ENCODE peak calls at places on chromosomes 16 and 17, in four cellular contexts. One of them, this sample, is unnamed.

GRCh38 chr17:30969989-30970680 is 704 bp upstream of the RNF135 start:
- DNase-seq in AG08396: peak; percentile 41
- DNase-seq in heart left ventricle: no peak
- DNase-seq in midbrain: no peak
- DNase-seq in this sample: peak; percentile 12

GRCh38 chr16:24685539-24686432 is 43.7 kb upstream of the TNRC6A start:
- DNase-seq in AG08396: peak; percentile 75
- DNase-seq in heart left ventricle: peak; percentile 56
- DNase-seq in midbrain: peak; percentile 72
- DNase-seq in this sample: peak; percentile 80

GRCh38 chr16:24986512-24987303 is 28.5 kb downstream of the ARHGAP17 start:
- DNase-seq in AG08396: peak; percentile 38
- DNase-seq in heart left ventricle: peak; percentile 61
- DNase-seq in midbrain: no peak
- DNase-seq in this sample: peak; percentile 56

GRCh38 chr16:29825145-29826044 is 5.1 kb downstream of the MVP start:
- DNase-seq in AG08396: peak; percentile 75
- DNase-seq in heart left ventricle: peak; percentile 67
- DNase-seq in midbrain: no peak
- DNase-seq in this sample: peak; percentile 61

GRCh38 chr17:73800893-73801292 is 156.6 kb upstream of the SDK2 start:
- DNase-seq in AG08396: no peak
- DNase-seq in heart left ventricle: no peak
- DNase-seq in midbrain: no peak
- DNase-seq in this sample: no peak

GRCh38 chr17:47315451-47316266 is 8.1 kb upstream of the EFCAB13 start:
- DNase-seq in AG08396: peak; percentile 63
- DNase-seq in heart left ventricle: peak; percentile 37
- DNase-seq in midbrain: peak; percentile 59
- DNase-seq in this sample: peak; percentile 65

GRCh38 chr17:78316867-78317816 is 42.7 kb downstream of the SOCS3 start:
- DNase-seq in AG08396: no peak
- DNase-seq in heart left ventricle: no peak
- DNase-seq in midbrain: no peak
- DNase-seq in this sample: peak; percentile 92

GRCh38 chr16:11967195-11967911 is 2.3 kb downstream of the TNFRSF17 start:
- DNase-seq in AG08396: no peak
- DNase-seq in heart left ventricle: no peak
- DNase-seq in midbrain: no peak
- DNase-seq in this sample: no peak

GRCh38 chr17:59972778-59973177 is 8.2 kb upstream of the RNFT1 start:
- DNase-seq in AG08396: no peak
- DNase-seq in heart left ventricle: no peak
- DNase-seq in midbrain: no peak
- DNase-seq in this sample: no peak

GRCh38 chr16:81446318-81447275 is 2.0 kb downstream of the CMIP start:
- DNase-seq in AG08396: peak; percentile 75
- DNase-seq in heart left ventricle: no peak
- DNase-seq in midbrain: peak; percentile 34
- DNase-seq in this sample: peak; percentile 27

GRCh38 chr17:2028737-2029136 is 1.2 kb upstream of the DPH1 start:
- DNase-seq in AG08396: no peak
- DNase-seq in heart left ventricle: no peak
- DNase-seq in midbrain: no peak
- DNase-seq in this sample: no peak

GRCh38 chr17:72560303-72561247 is 439.8 kb downstream of the SOX9 start:
- DNase-seq in AG08396: peak; percentile 83
- DNase-seq in heart left ventricle: no peak
- DNase-seq in midbrain: peak; percentile 55
- DNase-seq in this sample: peak; percentile 43

GRCh38 chr16:81442909-81443687 is 1.5 kb upstream of the CMIP start:
- DNase-seq in AG08396: no peak
- DNase-seq in heart left ventricle: no peak
- DNase-seq in midbrain: no peak
- DNase-seq in this sample: no peak

GRCh38 chr17:81514735-81515529 is 2.3 kb upstream of the ACTG1 start:
- DNase-seq in AG08396: peak; percentile 90
- DNase-seq in heart left ventricle: peak; percentile 88
- DNase-seq in midbrain: peak; percentile 30
- DNase-seq in this sample: no peak

GRCh38 chr16:4339909-4340308 is 11.2 kb downstream of the PAM16 start:
- DNase-seq in AG08396: no peak
- DNase-seq in heart left ventricle: no peak
- DNase-seq in midbrain: no peak
- DNase-seq in this sample: no peak

GRCh38 chr16:30110661-30111060 is 2.7 kb downstream of the GDPD3 start:
- DNase-seq in AG08396: no peak
- DNase-seq in heart left ventricle: no peak
- DNase-seq in midbrain: no peak
- DNase-seq in this sample: no peak

GRCh38 chr17:12998461-12998860 is 19.4 kb downstream of the ELAC2 start:
- DNase-seq in AG08396: no peak
- DNase-seq in heart left ventricle: no peak
- DNase-seq in midbrain: no peak
- DNase-seq in this sample: no peak

GRCh38 chr17:9331512-9332163 is 244.0 kb downstream of the STX8 start:
- DNase-seq in AG08396: no peak
- DNase-seq in heart left ventricle: no peak
- DNase-seq in midbrain: peak; percentile 59
- DNase-seq in this sample: no peak

GRCh38 chr16:24423332-24423731 is 116.0 kb upstream of the RBBP6 start:
- DNase-seq in AG08396: no peak
- DNase-seq in heart left ventricle: no peak
- DNase-seq in midbrain: no peak
- DNase-seq in this sample: no peak

GRCh38 chr17:42288078-42288984 is at the start of gene STAT5A:
- DNase-seq in AG08396: peak; percentile 91
- DNase-seq in heart left ventricle: peak; percentile 92
- DNase-seq in midbrain: peak; percentile 73
- DNase-seq in this sample: peak; percentile 58

GRCh38 chr17:37429442-37429841 is 22.8 kb downstream of the TADA2A start:
- DNase-seq in AG08396: no peak
- DNase-seq in heart left ventricle: no peak
- DNase-seq in midbrain: no peak
- DNase-seq in this sample: no peak

GRCh38 chr17:50917418-50917743 is 51.2 kb upstream of the TOB1 start:
- DNase-seq in AG08396: no peak
- DNase-seq in heart left ventricle: no peak
- DNase-seq in midbrain: peak; percentile 42
- DNase-seq in this sample: no peak

GRCh38 chr16:57054771-57055170 is 37.6 kb upstream of the CPNE2 start:
- DNase-seq in AG08396: no peak
- DNase-seq in heart left ventricle: no peak
- DNase-seq in midbrain: no peak
- DNase-seq in this sample: no peak

GRCh38 chr17:72365857-72366415 is 245.1 kb downstream of the SOX9 start:
- DNase-seq in AG08396: no peak
- DNase-seq in heart left ventricle: no peak
- DNase-seq in midbrain: no peak
- DNase-seq in this sample: no peak

GRCh38 chr17:40218740-40219072 is 398 bp upstream of the WIPF2 start:
- DNase-seq in AG08396: peak; percentile 70
- DNase-seq in heart left ventricle: peak; percentile 48
- DNase-seq in midbrain: peak; percentile 80
- DNase-seq in this sample: peak; percentile 88

GRCh38 chr17:45573915-45574314 is 83.4 kb upstream of the PLEKHM1 start:
- DNase-seq in AG08396: no peak
- DNase-seq in heart left ventricle: no peak
- DNase-seq in midbrain: no peak
- DNase-seq in this sample: no peak

GRCh38 chr16:88295526-88296436 is 87.0 kb upstream of the ZNF469 start:
- DNase-seq in AG08396: no peak
- DNase-seq in heart left ventricle: no peak
- DNase-seq in midbrain: no peak
- DNase-seq in this sample: no peak

GRCh38 chr16:19238386-19238785 is 47.1 kb upstream of the CLEC19A start:
- DNase-seq in AG08396: no peak
- DNase-seq in heart left ventricle: no peak
- DNase-seq in midbrain: no peak
- DNase-seq in this sample: no peak

GRCh38 chr17:44759916-44760243 is 1.1 kb downstream of the ADAM11 start:
- DNase-seq in AG08396: no peak
- DNase-seq in heart left ventricle: no peak
- DNase-seq in midbrain: no peak
- DNase-seq in this sample: no peak

GRCh38 chr16:83888672-83889044 is 10.3 kb upstream of the MLYCD start:
- DNase-seq in AG08396: no peak
- DNase-seq in heart left ventricle: no peak
- DNase-seq in midbrain: no peak
- DNase-seq in this sample: no peak

GRCh38 chr16:1645914-1646525 is 32.1 kb upstream of the JPT2 start:
- DNase-seq in AG08396: peak; percentile 37
- DNase-seq in heart left ventricle: no peak
- DNase-seq in midbrain: no peak
- DNase-seq in this sample: peak; percentile 82

GRCh38 chr16:12157510-12158093 is 181.1 kb downstream of the SNX29 start:
- DNase-seq in AG08396: peak; percentile 60
- DNase-seq in heart left ventricle: no peak
- DNase-seq in midbrain: no peak
- DNase-seq in this sample: peak; percentile 56